ENCODE peak calls at places on chromosome 19, in ten cellular contexts. R is left cardiac atrium, I is heart right ventricle, V is T-helper 17 cell, C is esophagus squamous epithelium, E is G401, G is fibroblast of the conjunctiva, A is AG20443, X is HT-29, M is hepatic stellate cell. L is an unnamed sample.

GRCh38 chr19:7869453-7869909 is 4.7 kb downstream of the PRR36 start:
- DNase-seq in C (no peak), G (no peak), V (peak; percentile 79), I (peak; percentile 66), R (peak; percentile 65), X (peak; percentile 66), M (no peak), A (peak; percentile 68), E (peak; percentile 37), L (peak; percentile 81)

GRCh38 chr19:47057328-47057727 is 8.9 kb upstream of the TMEM160 start:
- DNase-seq in M (peak; percentile 42), V (no peak), G (no peak), E (no peak), C (no peak), X (no peak), I (no peak), A (no peak), R (no peak), L (no peak)

GRCh38 chr19:45423033-45423588 is 606 bp downstream of the ERCC1 start:
- DNase-seq in G (no peak), X (no peak), E (no peak), M (no peak), C (no peak), A (no peak), R (no peak), I (no peak), V (no peak), L (no peak)

GRCh38 chr19:4506449-4507149 is 11.7 kb downstream of the PLIN4 start:
- DNase-seq in R (no peak), E (no peak), A (peak; percentile 64), V (no peak), X (no peak), I (no peak), G (no peak), C (no peak), M (peak; percentile 71), L (no peak)

GRCh38 chr19:29483641-29483920 is 42.2 kb upstream of the VSTM2B start:
- DNase-seq in R (no peak), X (no peak), V (no peak), G (no peak), A (peak; percentile 2), C (no peak), I (no peak), M (no peak), E (no peak), L (no peak)

GRCh38 chr19:42095142-42095813 is 19.3 kb downstream of the ZNF574 start:
- DNase-seq in X (no peak), M (no peak), I (no peak), V (no peak), R (no peak), C (no peak), G (no peak), A (no peak), E (no peak), L (no peak)

GRCh38 chr19:21709464-21709863 is 57.9 kb downstream of the ZNF100 start:
- DNase-seq in A (no peak), M (no peak), I (no peak), R (no peak), V (no peak), G (no peak), E (no peak), C (no peak), X (no peak), L (no peak)

GRCh38 chr19:13764821-13765394 is 586 bp downstream of the MRI1 start:
- DNase-seq in A (peak; percentile 38), G (no peak), C (no peak), M (peak; percentile 50), I (peak; percentile 45), V (peak; percentile 23), R (no peak), X (no peak), E (no peak), L (peak; percentile 38)

GRCh38 chr19:43779820-43780219 is 953 bp downstream of the KCNN4 start:
- DNase-seq in E (no peak), R (no peak), I (no peak), M (no peak), A (no peak), G (no peak), X (no peak), C (no peak), V (no peak), L (no peak)

GRCh38 chr19:9857920-9858746 is 23.0 kb downstream of the PIN1 start:
- DNase-seq in A (no peak), V (no peak), R (no peak), G (no peak), C (no peak), X (no peak), M (no peak), E (no peak), I (no peak), L (no peak)

GRCh38 chr19:7459773-7460172 is 29.1 kb downstream of the PEX11G start:
- DNase-seq in R (no peak), G (no peak), I (no peak), M (no peak), A (no peak), V (no peak), X (no peak), E (no peak), C (no peak), L (no peak)

GRCh38 chr19:10872551-10873107 is 1.3 kb downstream of the CARM1 start:
- DNase-seq in E (no peak), V (no peak), G (no peak), X (no peak), A (no peak), I (no peak), R (no peak), M (no peak), C (no peak), L (no peak)

GRCh38 chr19:4369109-4369887 is 25.9 kb downstream of the MPND start:
- DNase-seq in C (no peak), E (peak; percentile 10), A (no peak), I (no peak), X (peak; percentile 60), R (peak; percentile 71), G (no peak), V (peak; percentile 58), M (no peak), L (no peak)

GRCh38 chr19:4529924-4530522 is 5.0 kb downstream of the PLIN5 start:
- DNase-seq in I (no peak), M (no peak), A (no peak), R (no peak), E (no peak), C (no peak), G (no peak), X (no peak), V (no peak), L (no peak)

GRCh38 chr19:41298327-41298964 is 11.5 kb upstream of the CCDC97 start:
- DNase-seq in M (peak; percentile 96), X (peak; percentile 46), V (peak; percentile 63), G (peak; percentile 51), E (no peak), R (peak; percentile 87), C (no peak), I (peak; percentile 81), A (peak; percentile 93), L (peak; percentile 59)

GRCh38 chr19:33778089-33778791 is 18.4 kb upstream of the KCTD15 start:
- DNase-seq in I (peak; percentile 90), G (peak; percentile 40), X (peak; percentile 89), M (peak; percentile 93), C (no peak), R (peak; percentile 88), V (peak; percentile 81), A (peak; percentile 98), E (peak; percentile 77), L (peak; percentile 86)

GRCh38 chr19:19238126-19238894 is 26.6 kb downstream of the NCAN start:
- DNase-seq in R (no peak), G (no peak), V (no peak), I (no peak), A (no peak), C (no peak), X (no peak), M (no peak), E (no peak), L (no peak)

GRCh38 chr19:41437944-41438574 is 1.7 kb downstream of the DMAC2 start:
- DNase-seq in C (no peak), M (no peak), A (no peak), G (no peak), X (no peak), R (no peak), I (no peak), E (no peak), V (no peak), L (no peak)

GRCh38 chr19:14369399-14370168 is 11.7 kb upstream of the ADGRE5 start:
- DNase-seq in G (no peak), E (no peak), X (no peak), M (no peak), V (peak; percentile 87), I (no peak), R (peak; percentile 69), C (no peak), A (peak; percentile 60), L (no peak)

GRCh38 chr19:2428027-2428690 is 773 bp upstream of the TIMM13 start:
- DNase-seq in V (no peak), I (no peak), C (no peak), A (peak; percentile 43), M (no peak), X (peak; percentile 50), R (no peak), E (peak; percentile 69), G (no peak), L (peak; percentile 41)

GRCh38 chr19:2186071-2186846 is 22.5 kb downstream of the DOT1L start:
- DNase-seq in G (peak; percentile 98), X (no peak), R (peak; percentile 89), E (peak; percentile 80), I (peak; percentile 85), C (no peak), V (no peak), M (peak; percentile 99), A (peak; percentile 98), L (peak; percentile 44)

GRCh38 chr19:55084416-55084815 is 8.7 kb downstream of the EPS8L1 start:
- DNase-seq in I (no peak), E (no peak), R (no peak), M (no peak), G (no peak), X (no peak), V (no peak), C (no peak), A (no peak), L (no peak)

GRCh38 chr19:47523473-47523872 is 8.6 kb upstream of the NAPA start:
- DNase-seq in E (no peak), V (no peak), M (no peak), A (no peak), C (no peak), I (no peak), G (no peak), R (no peak), X (no peak), L (no peak)